ENCODE peak calls at places on chromosome 21, in five cellular contexts. One of them, this sample, is unnamed.

GRCh38 chr21:39022035-39022900 is 161.0 kb downstream of the PSMG1 start:
- DNase-seq in stomach: no peak
- DNase-seq in adipocyte: no peak
- DNase-seq in suprapubic skin: no peak
- DNase-seq in PC-9: peak; percentile 60
- DNase-seq in this sample: no peak

GRCh38 chr21:39107739-39108138 is 75.5 kb downstream of the PSMG1 start:
- DNase-seq in stomach: no peak
- DNase-seq in PC-9: no peak
- DNase-seq in suprapubic skin: peak; percentile 62
- DNase-seq in adipocyte: no peak
- DNase-seq in this sample: no peak

GRCh38 chr21:46151261-46151988 is 4.0 kb downstream of the FTCD start:
- DNase-seq in adipocyte: no peak
- DNase-seq in PC-9: no peak
- DNase-seq in suprapubic skin: peak; percentile 78
- DNase-seq in stomach: peak; percentile 20
- DNase-seq in this sample: no peak

GRCh38 chr21:38574895-38575294 is 76.6 kb upstream of the ERG start:
- DNase-seq in adipocyte: no peak
- DNase-seq in PC-9: no peak
- DNase-seq in stomach: no peak
- DNase-seq in suprapubic skin: no peak
- DNase-seq in this sample: no peak

GRCh38 chr21:40381111-40381510 is 465.8 kb downstream of the DSCAM start:
- DNase-seq in stomach: no peak
- DNase-seq in adipocyte: no peak
- DNase-seq in PC-9: no peak
- DNase-seq in suprapubic skin: no peak
- DNase-seq in this sample: no peak

GRCh38 chr21:43786423-43787179 is 2.8 kb upstream of the RRP1 start:
- DNase-seq in PC-9: no peak
- DNase-seq in adipocyte: no peak
- DNase-seq in suprapubic skin: no peak
- DNase-seq in stomach: no peak
- DNase-seq in this sample: no peak

GRCh38 chr21:27648560-27648959 is 681.7 kb upstream of the ADAMTS5 start:
- DNase-seq in adipocyte: peak; percentile 78
- DNase-seq in suprapubic skin: no peak
- DNase-seq in stomach: no peak
- DNase-seq in PC-9: no peak
- DNase-seq in this sample: peak; percentile 52

GRCh38 chr21:29347274-29347681 is 48.6 kb downstream of the BACH1 start:
- DNase-seq in suprapubic skin: no peak
- DNase-seq in PC-9: no peak
- DNase-seq in adipocyte: no peak
- DNase-seq in stomach: no peak
- DNase-seq in this sample: no peak

GRCh38 chr21:42113926-42114409 is 42.9 kb downstream of the UMODL1 start:
- DNase-seq in stomach: no peak
- DNase-seq in PC-9: no peak
- DNase-seq in suprapubic skin: no peak
- DNase-seq in adipocyte: peak; percentile 64
- DNase-seq in this sample: peak; percentile 26

GRCh38 chr21:45990741-45991605 is 9.4 kb downstream of the COL6A1 start:
- DNase-seq in PC-9: no peak
- DNase-seq in suprapubic skin: peak; percentile 76
- DNase-seq in stomach: no peak
- DNase-seq in adipocyte: no peak
- DNase-seq in this sample: peak; percentile 0

GRCh38 chr21:45885597-45885929 is 96.0 kb upstream of the COL6A1 start:
- DNase-seq in adipocyte: no peak
- DNase-seq in stomach: no peak
- DNase-seq in PC-9: no peak
- DNase-seq in suprapubic skin: no peak
- DNase-seq in this sample: no peak

GRCh38 chr21:37537391-37537996 is 170.9 kb downstream of the DYRK1A start:
- DNase-seq in suprapubic skin: no peak
- DNase-seq in adipocyte: no peak
- DNase-seq in PC-9: no peak
- DNase-seq in stomach: no peak
- DNase-seq in this sample: no peak

GRCh38 chr21:37535672-37536071 is 169.1 kb downstream of the DYRK1A start:
- DNase-seq in suprapubic skin: no peak
- DNase-seq in stomach: no peak
- DNase-seq in adipocyte: no peak
- DNase-seq in PC-9: no peak
- DNase-seq in this sample: no peak

GRCh38 chr21:37534431-37534830 is 167.9 kb downstream of the DYRK1A start:
- DNase-seq in stomach: no peak
- DNase-seq in suprapubic skin: no peak
- DNase-seq in adipocyte: no peak
- DNase-seq in PC-9: no peak
- DNase-seq in this sample: no peak

GRCh38 chr21:37535130-37535529 is 168.6 kb downstream of the DYRK1A start:
- DNase-seq in stomach: no peak
- DNase-seq in adipocyte: no peak
- DNase-seq in suprapubic skin: no peak
- DNase-seq in PC-9: no peak
- DNase-seq in this sample: no peak

DNA sequence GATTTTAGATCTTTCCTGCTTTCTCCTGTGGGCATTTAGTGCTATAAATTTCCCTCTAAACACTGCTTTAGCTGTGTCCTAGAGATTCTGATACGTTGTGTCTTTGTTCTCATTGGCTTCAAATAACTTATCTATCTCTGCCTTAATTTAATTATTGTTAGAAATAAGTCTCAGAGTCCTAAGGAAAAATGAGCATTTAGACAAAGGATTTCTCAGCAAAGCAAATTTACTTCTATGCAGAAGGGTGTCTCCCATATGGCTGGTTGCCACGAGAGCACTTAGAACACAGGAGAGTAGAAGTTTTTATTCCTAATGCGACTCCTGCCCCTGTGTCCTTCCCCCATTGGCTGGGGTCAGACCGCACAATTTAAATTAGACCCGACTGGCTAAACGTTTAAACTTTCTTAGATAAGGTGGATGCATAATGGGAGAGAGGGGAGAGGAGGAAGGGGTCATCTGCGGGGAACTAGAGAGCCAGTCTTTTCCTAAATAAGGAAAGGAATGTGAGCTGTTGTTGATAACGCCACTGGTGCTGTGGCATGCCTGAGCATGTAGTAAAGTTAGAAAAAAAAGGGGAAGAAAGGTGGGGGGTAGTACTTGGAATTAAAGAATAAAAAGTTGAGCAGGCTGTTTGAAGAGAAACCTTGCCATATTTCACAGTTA is 170.2 kb downstream of the DYRK1A start:
- DNase-seq in adipocyte: no peak
- DNase-seq in PC-9: no peak
- DNase-seq in stomach: no peak
- DNase-seq in suprapubic skin: no peak
- DNase-seq in this sample: no peak
- H3K4me3 ChIP-seq in adipocyte: no peak overlapping the region
- H3K4me3 ChIP-seq in PC-9: no peak overlapping the region
- H3K4me3 ChIP-seq in stomach: no peak overlapping the region
- H3K4me3 ChIP-seq in suprapubic skin: no peak overlapping the region
- H3K4me3 ChIP-seq in this sample: no peak overlapping the region

GRCh38 chr21:9767592-9768375 is 753.6 kb upstream of the TPTE start:
- DNase-seq in suprapubic skin: peak; percentile 81
- DNase-seq in PC-9: no peak
- DNase-seq in adipocyte: no peak
- DNase-seq in stomach: no peak
- DNase-seq in this sample: no peak
- H3K9me3 ChIP-seq in suprapubic skin: peaks cover 60% of the 10 kb centered on the region
- H3K9me3 ChIP-seq in PC-9: no peaks in the 10 kb centered on the region
- H3K9me3 ChIP-seq in adipocyte: peaks cover 5% of the 10 kb centered on the region
- H3K9me3 ChIP-seq in stomach: peaks cover 18% of the 10 kb centered on the region
- H3K9me3 ChIP-seq in this sample: no peaks in the 10 kb centered on the region

GRCh38 chr21:35530726-35531125 is 481.6 kb upstream of the RUNX1 start:
- DNase-seq in suprapubic skin: no peak
- DNase-seq in stomach: no peak
- DNase-seq in adipocyte: no peak
- DNase-seq in PC-9: no peak
- DNase-seq in this sample: no peak

GRCh38 chr21:35527358-35527757 is 478.3 kb upstream of the RUNX1 start:
- DNase-seq in adipocyte: no peak
- DNase-seq in stomach: no peak
- DNase-seq in suprapubic skin: no peak
- DNase-seq in PC-9: no peak
- DNase-seq in this sample: no peak

GRCh38 chr21:35529141-35529863 is 480.2 kb upstream of the RUNX1 start:
- DNase-seq in adipocyte: peak; percentile 51
- DNase-seq in stomach: no peak
- DNase-seq in PC-9: no peak
- DNase-seq in suprapubic skin: no peak
- DNase-seq in this sample: peak; percentile 10

GRCh38 chr21:35525443-35525842 is 476.3 kb upstream of the RUNX1 start:
- DNase-seq in stomach: no peak
- DNase-seq in PC-9: no peak
- DNase-seq in adipocyte: no peak
- DNase-seq in suprapubic skin: no peak
- DNase-seq in this sample: no peak

GRCh38 chr21:35528109-35529042 is 479.3 kb upstream of the RUNX1 start:
- DNase-seq in stomach: no peak
- DNase-seq in suprapubic skin: no peak
- DNase-seq in PC-9: no peak
- DNase-seq in adipocyte: peak; percentile 17
- DNase-seq in this sample: peak; percentile 18
- H3K4me3 ChIP-seq in stomach: peak overlapping the region; percentile 41
- H3K4me3 ChIP-seq in suprapubic skin: peak overlapping the region; percentile 38
- H3K4me3 ChIP-seq in PC-9: no peak overlapping the region
- H3K4me3 ChIP-seq in adipocyte: peak overlapping the region; percentile 72
- H3K4me3 ChIP-seq in this sample: peak overlapping the region; percentile 49

GRCh38 chr21:32807717-32808380 is 36.3 kb upstream of the PAXBP1 start:
- DNase-seq in PC-9: no peak
- DNase-seq in adipocyte: peak; percentile 41
- DNase-seq in suprapubic skin: no peak
- DNase-seq in stomach: no peak
- DNase-seq in this sample: peak; percentile 22
- H3K9me3 ChIP-seq in PC-9: no peaks in the 10 kb centered on the region
- H3K9me3 ChIP-seq in adipocyte: no peaks in the 10 kb centered on the region
- H3K9me3 ChIP-seq in suprapubic skin: no peaks in the 10 kb centered on the region
- H3K9me3 ChIP-seq in stomach: no peaks in the 10 kb centered on the region
- H3K9me3 ChIP-seq in this sample: no peaks in the 10 kb centered on the region

This sample was measured in MG63.